ENCODE peak calls at places on chromosomes 12 and 14, in four cellular contexts. T, E, D and G are unnamed samples.

GRCh38 chr14:68585690-68586089 is 207.2 kb downstream of the ZFP36L1 start:
- DNase-seq in T (no peak), E (no peak), D (peak; percentile 41), G (no peak)

GRCh38 chr12:20885552-20885951 is 75.0 kb downstream of the SLCO1B3 start:
- DNase-seq in T (no peak), E (no peak), D (no peak), G (no peak)

GRCh38 chr12:100138048-100138907 is 4.4 kb downstream of the BLTP3B start:
- DNase-seq in T (no peak), E (no peak), D (no peak), G (no peak)

GRCh38 chr12:116456683-116457082 is 102.5 kb upstream of the MAP1LC3B2 start:
- DNase-seq in T (peak; percentile 27), E (no peak), D (peak; percentile 46), G (no peak)

GRCh38 chr14:44108601-44109000 is 398.5 kb downstream of the FSCB start:
- DNase-seq in T (no peak), E (no peak), D (no peak), G (peak; percentile 88)

GRCh38 chr14:71322660-71323250 is 415.5 kb downstream of the PCNX1 start:
- DNase-seq in T (no peak), E (peak; percentile 35), D (no peak), G (peak; percentile 22)

GRCh38 chr12:111424793-111425251 is 19.1 kb downstream of the SH2B3 start:
- DNase-seq in T (no peak), E (no peak), D (no peak), G (no peak)

GRCh38 chr12:45560689-45561088 is 168.8 kb upstream of the ARID2 start:
- DNase-seq in T (no peak), E (no peak), D (no peak), G (no peak)

GRCh38 chr14:33282181-33282580 is 343.5 kb downstream of the NPAS3 start:
- DNase-seq in T (no peak), E (no peak), D (no peak), G (no peak)

GRCh38 chr12:49564241-49565118 is 3.5 kb downstream of the MCRS1 start:
- DNase-seq in T (no peak), E (no peak), D (no peak), G (no peak)

GRCh38 chr12:65501093-65501621 is 222.7 kb downstream of the MSRB3 start:
- DNase-seq in T (peak; percentile 51), E (no peak), D (peak; percentile 81), G (no peak)

GRCh38 chr14:21921453-21921852 is 247.8 kb upstream of the OR4E1 start:
- DNase-seq in T (no peak), E (no peak), D (no peak), G (no peak)

GRCh38 chr12:85029456-85029855 is 6.6 kb downstream of the TSPAN19 start:
- DNase-seq in T (no peak), E (no peak), D (no peak), G (no peak)

GRCh38 chr12:52278530-52278929 is 4.1 kb downstream of the KRT86 start:
- DNase-seq in T (no peak), E (no peak), D (no peak), G (no peak)

GRCh38 chr14:52950410-52950897 is 396 bp downstream of the FERMT2 start:
- DNase-seq in T (peak; percentile 65), E (no peak), D (peak; percentile 72), G (no peak)

GRCh38 chr12:19484738-19485137 is 45.4 kb downstream of the AEBP2 start:
- DNase-seq in T (no peak), E (no peak), D (no peak), G (no peak)

GRCh38 chr14:72736348-72736747 is 157.6 kb downstream of the DPF3 start:
- DNase-seq in T (no peak), E (no peak), D (no peak), G (no peak)

GRCh38 chr12:9037431-9037830 is 48.1 kb downstream of the KLRG1 start:
- DNase-seq in T (no peak), E (no peak), D (no peak), G (no peak)

GRCh38 chr12:123057505-123058265 is 77.2 kb downstream of the ARL6IP4 start:
- DNase-seq in T (no peak), E (no peak), D (no peak), G (no peak)

GRCh38 chr14:81459421-81459820 is 59.3 kb upstream of the STON2 start:
- DNase-seq in T (no peak), E (no peak), D (no peak), G (no peak)

GRCh38 chr12:40622246-40622838 is 69.9 kb upstream of the CNTN1 start:
- DNase-seq in T (peak; percentile 30), E (peak; percentile 22), D (peak; percentile 75), G (peak; percentile 55)

GRCh38 chr14:24172261-24172860 is 481 bp downstream of the REC8 start:
- DNase-seq in T (no peak), E (no peak), D (no peak), G (no peak)

GRCh38 chr12:128365831-128366231 is 98.9 kb downstream of the TMEM132C start:
- DNase-seq in T (peak; percentile 27), E (no peak), D (peak; percentile 44), G (no peak)

GRCh38 chr14:89366580-89367448 is 50.2 kb downstream of the FOXN3 start:
- DNase-seq in T (no peak), E (no peak), D (peak; percentile 71), G (no peak)

GRCh38 chr12:60123443-60124000 is 527.7 kb downstream of the SLC16A7 start:
- DNase-seq in T (no peak), E (no peak), D (no peak), G (no peak)

GRCh38 chr14:68551045-68551683 is 241.7 kb downstream of the ZFP36L1 start:
- DNase-seq in T (no peak), E (no peak), D (no peak), G (no peak)

GRCh38 chr12:18798445-18799139 is 60.7 kb downstream of the CAPZA3 start:
- DNase-seq in T (no peak), E (no peak), D (no peak), G (no peak)

GRCh38 chr14:50123062-50123461 is 6.7 kb upstream of the VCPKMT start:
- DNase-seq in T (no peak), E (no peak), D (no peak), G (no peak)

GRCh38 chr14:56059054-56059453 is 59.2 kb upstream of the PELI2 start:
- DNase-seq in T (no peak), E (no peak), D (no peak), G (no peak)

GRCh38 chr14:49853158-49853477 is 530 bp upstream of the NEMF start:
- DNase-seq in T (no peak), E (no peak), D (no peak), G (no peak)

GRCh38 chr14:102085503-102085902 is 1.3 kb downstream of the HSP90AA1 start:
- DNase-seq in T (no peak), E (no peak), D (no peak), G (no peak)

GRCh38 chr12:107519906-107520859 is 165.4 kb upstream of the PWP1 start:
- DNase-seq in T (no peak), E (no peak), D (no peak), G (no peak)

GRCh38 chr14:101636081-101636560 is 74.8 kb downstream of the DIO3 start:
- DNase-seq in T (no peak), E (no peak), D (no peak), G (no peak)

GRCh38 chr14:64112859-64113258 is 181.3 kb downstream of the ESR2 start:
- DNase-seq in T (peak; percentile 28), E (no peak), D (no peak), G (no peak)

GRCh38 chr14:35808076-35808657 is 928 bp downstream of the RALGAPA1 start:
- DNase-seq in T (no peak), E (no peak), D (no peak), G (no peak)

GRCh38 chr14:96139879-96140278 is 64.8 kb upstream of the BDKRB2 start:
- DNase-seq in T (no peak), E (no peak), D (no peak), G (no peak)
- H3K27me3 ChIP-seq in T (no peaks in the 10 kb centered on the region), E (no peaks in the 10 kb centered on the region), D (no peaks in the 10 kb centered on the region), G (no peaks in the 10 kb centered on the region)

DNA sequence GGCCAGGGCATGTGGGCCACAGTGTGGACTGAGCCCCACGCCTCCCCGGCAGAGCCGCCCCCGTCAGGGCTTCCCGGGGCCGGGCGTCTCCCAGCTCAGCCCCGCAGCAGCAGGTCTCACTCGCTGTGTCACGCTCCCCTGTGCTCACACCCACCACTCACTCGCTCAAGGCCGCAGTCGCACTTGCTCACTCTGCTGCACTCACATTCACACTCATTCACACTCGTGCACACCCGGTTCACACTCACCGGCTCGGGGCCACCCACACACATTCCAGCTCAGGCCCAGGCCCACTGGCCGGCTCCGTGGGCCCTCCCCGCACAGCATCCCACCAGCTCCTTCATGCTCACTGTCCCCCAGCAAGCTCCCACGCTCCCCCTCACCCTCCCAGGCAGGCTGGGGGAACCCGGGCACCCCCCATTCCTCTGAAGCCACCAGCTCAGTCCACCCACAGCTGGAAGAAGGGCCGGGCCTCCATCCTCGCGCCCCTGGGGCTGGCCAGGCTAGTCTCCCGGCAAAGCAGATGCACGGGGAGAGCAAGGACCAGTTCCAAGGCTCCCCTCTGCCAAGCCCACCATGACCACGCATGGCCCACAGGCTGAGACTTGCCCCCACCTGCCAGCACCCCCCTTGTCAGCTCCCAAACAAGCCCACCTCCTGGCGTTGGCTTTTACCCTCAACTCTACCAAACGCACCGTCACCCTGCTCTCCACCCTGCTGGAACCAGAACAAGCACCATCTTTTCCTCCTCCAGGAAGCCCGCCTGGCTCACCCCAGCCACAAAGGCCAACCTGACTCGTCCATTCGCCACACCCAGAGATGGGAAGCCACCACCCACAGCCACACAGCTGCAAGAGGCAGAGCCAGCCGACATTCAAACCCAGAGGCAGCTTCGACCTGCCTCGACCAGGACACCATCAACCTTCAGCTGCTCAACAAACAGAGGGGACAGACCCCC is 28.0 kb downstream of the NCOR2 start:
- DNase-seq in T (no peak), E (no peak), D (no peak), G (no peak)
- H3K4me1 ChIP-seq in T (peaks cover 55% of the 10 kb centered on the region), E (peaks cover 81% of the 10 kb centered on the region), D (peaks cover 53% of the 10 kb centered on the region), G (no peaks in the 10 kb centered on the region)

GRCh38 chr12:53804429-53804828 is 52.6 kb upstream of the CISTR start:
- DNase-seq in T (no peak), E (no peak), D (no peak), G (no peak)

GRCh38 chr12:53803703-53804102 is 51.9 kb upstream of the CISTR start:
- DNase-seq in T (no peak), E (no peak), D (no peak), G (no peak)

GRCh38 chr12:53805801-53806200 is 54.0 kb upstream of the CISTR start:
- DNase-seq in T (no peak), E (no peak), D (no peak), G (no peak)

GRCh38 chr12:53806689-53807088 is 54.9 kb upstream of the CISTR start:
- DNase-seq in T (no peak), E (no peak), D (peak; percentile 43), G (no peak)

GRCh38 chr12:53805067-53805466 is 53.3 kb upstream of the CISTR start:
- DNase-seq in T (no peak), E (no peak), D (no peak), G (no peak)
- H3K27me3 ChIP-seq in T (no peaks in the 10 kb centered on the region), E (no peaks in the 10 kb centered on the region), D (no peaks in the 10 kb centered on the region), G (peaks cover 26% of the 10 kb centered on the region)

GRCh38 chr12:120376416-120376815 is 7.5 kb upstream of the MSI1 start:
- DNase-seq in T (no peak), E (no peak), D (no peak), G (peak; percentile 80)

GRCh38 chr12:120370343-120371243 is 1.6 kb upstream of the MSI1 start:
- DNase-seq in T (no peak), E (no peak), D (no peak), G (no peak)

GRCh38 chr12:120376890-120377572 is 8.1 kb upstream of the MSI1 start:
- DNase-seq in T (no peak), E (no peak), D (no peak), G (no peak)

GRCh38 chr12:120376009-120376408 is 7.0 kb upstream of the MSI1 start:
- DNase-seq in T (no peak), E (no peak), D (no peak), G (peak; percentile 69)

GRCh38 chr12:120373683-120374082 is 4.7 kb upstream of the MSI1 start:
- DNase-seq in T (no peak), E (no peak), D (no peak), G (no peak)
- H3K4me1 ChIP-seq in T (no peaks in the 10 kb centered on the region), E (peaks cover 15% of the 10 kb centered on the region), D (peaks cover 4% of the 10 kb centered on the region), G (no peaks in the 10 kb centered on the region)